ENCODE peak calls at places on chromosomes 7 and 10, in six cellular contexts. One of them, this sample, is unnamed. For H3K9me3, the result is how much of the 10 kb centered on the place peaks cover.

GRCh38 chr10:90775351-90776028 is 82.3 kb downstream of the HTR7 start:
- DNase-seq in OCI-LY7: no peak
- DNase-seq in HCT116: no peak
- DNase-seq in suprapubic skin: no peak
- DNase-seq in CD8-positive, alpha-beta T cell: no peak
- DNase-seq in CD8-positive, alpha-beta memory T cell: no peak
- DNase-seq in this sample: no peak

GRCh38 chr7:15765753-15766152 is 79.3 kb upstream of the MEOX2 start:
- DNase-seq in CD8-positive, alpha-beta T cell: no peak
- DNase-seq in HCT116: no peak
- DNase-seq in CD8-positive, alpha-beta memory T cell: no peak
- DNase-seq in OCI-LY7: no peak
- DNase-seq in suprapubic skin: no peak
- DNase-seq in this sample: no peak

GRCh38 chr10:101894742-101895141 is 51.1 kb upstream of the KCNIP2 start:
- DNase-seq in CD8-positive, alpha-beta T cell: no peak
- DNase-seq in suprapubic skin: no peak
- DNase-seq in HCT116: no peak
- DNase-seq in OCI-LY7: no peak
- DNase-seq in CD8-positive, alpha-beta memory T cell: no peak
- DNase-seq in this sample: no peak

GRCh38 chr7:45151131-45151684 is 6.4 kb upstream of the RAMP3 start:
- DNase-seq in suprapubic skin: peak
- DNase-seq in CD8-positive, alpha-beta memory T cell: no peak
- DNase-seq in HCT116: no peak
- DNase-seq in OCI-LY7: no peak
- DNase-seq in CD8-positive, alpha-beta T cell: no peak
- DNase-seq in this sample: no peak

GRCh38 chr7:121275204-121275603 is 53.6 kb upstream of the WNT16 start:
- DNase-seq in CD8-positive, alpha-beta T cell: no peak
- DNase-seq in HCT116: no peak
- DNase-seq in suprapubic skin: no peak
- DNase-seq in OCI-LY7: no peak
- DNase-seq in CD8-positive, alpha-beta memory T cell: no peak
- DNase-seq in this sample: no peak

GRCh38 chr7:150852371-150852905 is at the start of gene AOC1:
- DNase-seq in CD8-positive, alpha-beta memory T cell: no peak
- DNase-seq in suprapubic skin: no peak
- DNase-seq in CD8-positive, alpha-beta T cell: no peak
- DNase-seq in OCI-LY7: no peak
- DNase-seq in HCT116: no peak
- DNase-seq in this sample: no peak

GRCh38 chr7:21426286-21426957 is 1.5 kb upstream of the SP4 start:
- DNase-seq in CD8-positive, alpha-beta memory T cell: no peak
- DNase-seq in OCI-LY7: no peak
- DNase-seq in suprapubic skin: no peak
- DNase-seq in CD8-positive, alpha-beta T cell: no peak
- DNase-seq in HCT116: no peak
- DNase-seq in this sample: no peak

GRCh38 chr7:127177156-127177555 is 75.6 kb downstream of the GRM8 start:
- DNase-seq in CD8-positive, alpha-beta T cell: no peak
- DNase-seq in suprapubic skin: no peak
- DNase-seq in HCT116: no peak
- DNase-seq in OCI-LY7: no peak
- DNase-seq in CD8-positive, alpha-beta memory T cell: no peak
- DNase-seq in this sample: no peak

GRCh38 chr10:75100764-75101291 is 10.6 kb upstream of the SAMD8 start:
- DNase-seq in suprapubic skin: peak
- DNase-seq in CD8-positive, alpha-beta memory T cell: no peak
- DNase-seq in CD8-positive, alpha-beta T cell: no peak
- DNase-seq in HCT116: no peak
- DNase-seq in OCI-LY7: no peak
- DNase-seq in this sample: no peak

GRCh38 chr7:157673573-157673972 is 336.8 kb downstream of the DNAJB6 start:
- DNase-seq in OCI-LY7: no peak
- DNase-seq in CD8-positive, alpha-beta T cell: no peak
- DNase-seq in HCT116: no peak
- DNase-seq in CD8-positive, alpha-beta memory T cell: no peak
- DNase-seq in suprapubic skin: peak
- DNase-seq in this sample: no peak

GRCh38 chr7:157669768-157670345 is 333.1 kb downstream of the DNAJB6 start:
- DNase-seq in HCT116: no peak
- DNase-seq in OCI-LY7: peak
- DNase-seq in suprapubic skin: no peak
- DNase-seq in CD8-positive, alpha-beta memory T cell: no peak
- DNase-seq in CD8-positive, alpha-beta T cell: no peak
- DNase-seq in this sample: no peak

GRCh38 chr7:157670490-157671357 is 333.9 kb downstream of the DNAJB6 start:
- DNase-seq in suprapubic skin: peak
- DNase-seq in CD8-positive, alpha-beta T cell: no peak
- DNase-seq in HCT116: no peak
- DNase-seq in CD8-positive, alpha-beta memory T cell: no peak
- DNase-seq in OCI-LY7: no peak
- DNase-seq in this sample: no peak

GRCh38 chr7:157668884-157669767 is 332.3 kb downstream of the DNAJB6 start:
- DNase-seq in CD8-positive, alpha-beta T cell: no peak
- DNase-seq in suprapubic skin: no peak
- DNase-seq in OCI-LY7: peak
- DNase-seq in CD8-positive, alpha-beta memory T cell: no peak
- DNase-seq in HCT116: no peak
- DNase-seq in this sample: no peak

GRCh38 chr7:157671358-157672255 is 334.8 kb downstream of the DNAJB6 start:
- DNase-seq in suprapubic skin: peak
- DNase-seq in HCT116: no peak
- DNase-seq in CD8-positive, alpha-beta memory T cell: no peak
- DNase-seq in CD8-positive, alpha-beta T cell: no peak
- DNase-seq in OCI-LY7: no peak
- DNase-seq in this sample: no peak
- H3K9me3 ChIP-seq in suprapubic skin: under half
- H3K9me3 ChIP-seq in HCT116: under half
- H3K9me3 ChIP-seq in CD8-positive, alpha-beta memory T cell: under half
- H3K9me3 ChIP-seq in CD8-positive, alpha-beta T cell: under half
- H3K9me3 ChIP-seq in OCI-LY7: under half
- H3K9me3 ChIP-seq in this sample: under half

DNA sequence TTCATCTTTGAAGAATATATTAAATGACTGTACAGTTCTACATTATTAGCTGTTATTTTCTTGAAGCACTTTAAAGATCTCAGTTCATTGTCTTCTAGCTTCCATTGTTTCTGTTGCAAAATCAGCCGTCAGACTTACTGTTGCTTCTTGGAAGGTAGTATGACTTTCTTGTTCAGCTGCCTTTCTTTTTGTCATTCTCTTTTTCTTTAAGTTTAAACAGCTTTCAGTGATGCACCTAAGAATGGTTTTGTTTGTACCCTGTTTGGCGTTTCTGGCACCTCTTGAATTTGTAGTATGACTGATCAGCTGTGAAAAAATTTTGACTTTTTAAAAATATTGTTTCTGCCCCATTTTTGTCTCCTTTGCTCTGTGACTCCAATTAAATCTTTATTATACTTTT is 9.3 kb downstream of the MKLN1 start:
- DNase-seq in OCI-LY7: peak
- DNase-seq in HCT116: peak
- DNase-seq in CD8-positive, alpha-beta T cell: no peak
- DNase-seq in CD8-positive, alpha-beta memory T cell: no peak
- DNase-seq in suprapubic skin: no peak
- DNase-seq in this sample: no peak
- H3K9me3 ChIP-seq in OCI-LY7: under half
- H3K9me3 ChIP-seq in HCT116: under half
- H3K9me3 ChIP-seq in CD8-positive, alpha-beta T cell: under half
- H3K9me3 ChIP-seq in CD8-positive, alpha-beta memory T cell: under half
- H3K9me3 ChIP-seq in suprapubic skin: under half
- H3K9me3 ChIP-seq in this sample: under half

DNA sequence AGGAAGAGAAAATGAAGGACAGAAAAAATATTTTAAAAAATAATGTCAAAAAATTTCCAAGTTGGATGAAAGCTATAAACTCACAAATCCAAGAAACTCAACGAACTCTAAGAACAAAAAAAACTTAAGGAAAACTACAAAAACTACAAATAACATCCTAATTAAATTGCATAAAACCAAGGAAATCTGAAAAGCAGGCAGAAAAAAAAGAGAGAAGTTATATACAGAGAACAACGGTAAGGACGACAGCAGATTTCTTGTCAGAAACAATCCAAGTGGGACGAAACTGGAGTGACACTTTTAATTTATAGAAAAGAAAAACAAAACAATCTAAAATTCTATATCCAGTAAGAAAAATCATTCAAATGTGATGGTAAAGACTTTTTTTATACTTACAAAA is 122.2 kb upstream of the LYZL1 start:
- DNase-seq in HCT116: no peak
- DNase-seq in OCI-LY7: no peak
- DNase-seq in CD8-positive, alpha-beta T cell: no peak
- DNase-seq in CD8-positive, alpha-beta memory T cell: no peak
- DNase-seq in suprapubic skin: no peak
- DNase-seq in this sample: no peak
- H3K9me3 ChIP-seq in HCT116: under half
- H3K9me3 ChIP-seq in OCI-LY7: under half
- H3K9me3 ChIP-seq in CD8-positive, alpha-beta T cell: under half
- H3K9me3 ChIP-seq in CD8-positive, alpha-beta memory T cell: under half
- H3K9me3 ChIP-seq in suprapubic skin: under half
- H3K9me3 ChIP-seq in this sample: under half

DNA sequence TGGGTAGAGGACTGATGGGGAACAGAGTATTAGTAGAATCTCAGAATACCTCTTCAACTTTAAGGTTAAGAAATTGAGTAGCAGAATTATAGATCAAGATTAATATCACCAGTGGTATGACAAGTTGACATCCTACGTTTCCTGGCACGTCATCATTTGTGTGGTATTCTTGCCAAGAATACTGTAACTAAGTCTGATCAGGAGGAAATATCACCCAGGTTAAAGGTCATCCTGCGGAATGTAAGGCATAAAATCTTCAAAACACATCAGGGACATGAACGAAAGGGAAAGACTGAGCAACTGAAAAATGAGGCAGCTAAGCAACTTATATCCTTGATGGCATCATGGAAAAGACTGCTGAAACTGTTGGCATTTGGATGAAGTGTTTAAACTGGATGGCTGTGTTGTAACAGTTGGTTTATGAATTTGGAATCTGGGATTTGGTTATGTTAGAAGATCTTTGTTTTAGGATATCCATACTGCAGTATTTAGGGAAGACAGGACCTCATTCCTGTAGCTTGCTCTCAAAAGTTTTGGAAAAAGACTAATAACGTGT is 86.1 kb downstream of the TRIM24 start:
- DNase-seq in suprapubic skin: no peak
- DNase-seq in OCI-LY7: no peak
- DNase-seq in HCT116: no peak
- DNase-seq in CD8-positive, alpha-beta T cell: no peak
- DNase-seq in CD8-positive, alpha-beta memory T cell: no peak
- DNase-seq in this sample: no peak
- H3K9me3 ChIP-seq in suprapubic skin: under half
- H3K9me3 ChIP-seq in OCI-LY7: under half
- H3K9me3 ChIP-seq in HCT116: under half
- H3K9me3 ChIP-seq in CD8-positive, alpha-beta T cell: under half
- H3K9me3 ChIP-seq in CD8-positive, alpha-beta memory T cell: under half
- H3K9me3 ChIP-seq in this sample: under half

GRCh38 chr7:157612664-157613561 is 276.1 kb downstream of the DNAJB6 start:
- DNase-seq in CD8-positive, alpha-beta T cell: peak
- DNase-seq in CD8-positive, alpha-beta memory T cell: peak
- DNase-seq in OCI-LY7: no peak
- DNase-seq in HCT116: no peak
- DNase-seq in suprapubic skin: no peak
- DNase-seq in this sample: peak

GRCh38 chr7:157615101-157615817 is 278.5 kb downstream of the DNAJB6 start:
- DNase-seq in CD8-positive, alpha-beta memory T cell: no peak
- DNase-seq in suprapubic skin: no peak
- DNase-seq in CD8-positive, alpha-beta T cell: no peak
- DNase-seq in OCI-LY7: no peak
- DNase-seq in HCT116: no peak
- DNase-seq in this sample: no peak

GRCh38 chr7:157614457-157615020 is 277.7 kb downstream of the DNAJB6 start:
- DNase-seq in HCT116: no peak
- DNase-seq in CD8-positive, alpha-beta memory T cell: no peak
- DNase-seq in OCI-LY7: no peak
- DNase-seq in CD8-positive, alpha-beta T cell: no peak
- DNase-seq in suprapubic skin: no peak
- DNase-seq in this sample: no peak

GRCh38 chr7:157612009-157612663 is 275.3 kb downstream of the DNAJB6 start:
- DNase-seq in suprapubic skin: no peak
- DNase-seq in OCI-LY7: no peak
- DNase-seq in CD8-positive, alpha-beta T cell: no peak
- DNase-seq in HCT116: no peak
- DNase-seq in CD8-positive, alpha-beta memory T cell: no peak
- DNase-seq in this sample: no peak

GRCh38 chr7:157613575-157614322 is 276.9 kb downstream of the DNAJB6 start:
- DNase-seq in OCI-LY7: no peak
- DNase-seq in CD8-positive, alpha-beta T cell: no peak
- DNase-seq in HCT116: no peak
- DNase-seq in CD8-positive, alpha-beta memory T cell: no peak
- DNase-seq in suprapubic skin: no peak
- DNase-seq in this sample: no peak
- H3K9me3 ChIP-seq in OCI-LY7: under half
- H3K9me3 ChIP-seq in CD8-positive, alpha-beta T cell: under half
- H3K9me3 ChIP-seq in HCT116: under half
- H3K9me3 ChIP-seq in CD8-positive, alpha-beta memory T cell: under half
- H3K9me3 ChIP-seq in suprapubic skin: under half
- H3K9me3 ChIP-seq in this sample: under half

GRCh38 chr7:152966189-152966588 is 206.6 kb downstream of the ACTR3B start:
- DNase-seq in CD8-positive, alpha-beta T cell: no peak
- DNase-seq in suprapubic skin: no peak
- DNase-seq in HCT116: no peak
- DNase-seq in OCI-LY7: no peak
- DNase-seq in CD8-positive, alpha-beta memory T cell: no peak
- DNase-seq in this sample: no peak

GRCh38 chr7:152968003-152968402 is 208.5 kb downstream of the ACTR3B start:
- DNase-seq in HCT116: no peak
- DNase-seq in suprapubic skin: no peak
- DNase-seq in CD8-positive, alpha-beta memory T cell: no peak
- DNase-seq in CD8-positive, alpha-beta T cell: no peak
- DNase-seq in OCI-LY7: no peak
- DNase-seq in this sample: no peak

GRCh38 chr7:152970481-152970880 is 210.9 kb downstream of the ACTR3B start:
- DNase-seq in suprapubic skin: no peak
- DNase-seq in CD8-positive, alpha-beta memory T cell: no peak
- DNase-seq in HCT116: no peak
- DNase-seq in CD8-positive, alpha-beta T cell: no peak
- DNase-seq in OCI-LY7: no peak
- DNase-seq in this sample: no peak

GRCh38 chr7:152969839-152970238 is 210.3 kb downstream of the ACTR3B start:
- DNase-seq in suprapubic skin: no peak
- DNase-seq in CD8-positive, alpha-beta T cell: no peak
- DNase-seq in HCT116: no peak
- DNase-seq in CD8-positive, alpha-beta memory T cell: no peak
- DNase-seq in OCI-LY7: no peak
- DNase-seq in this sample: no peak

GRCh38 chr7:152969335-152969734 is 209.8 kb downstream of the ACTR3B start:
- DNase-seq in OCI-LY7: no peak
- DNase-seq in CD8-positive, alpha-beta T cell: no peak
- DNase-seq in CD8-positive, alpha-beta memory T cell: no peak
- DNase-seq in HCT116: no peak
- DNase-seq in suprapubic skin: no peak
- DNase-seq in this sample: no peak
- H3K9me3 ChIP-seq in OCI-LY7: under half
- H3K9me3 ChIP-seq in CD8-positive, alpha-beta T cell: under half
- H3K9me3 ChIP-seq in CD8-positive, alpha-beta memory T cell: under half
- H3K9me3 ChIP-seq in HCT116: under half
- H3K9me3 ChIP-seq in suprapubic skin: under half
- H3K9me3 ChIP-seq in this sample: under half

This sample was measured in effector memory CD4-positive, alpha-beta T cell.